ENCODE peak calls at places on chromosomes 13 and 19, in seven cellular contexts. J is fibroblast of lung, R is AG10803, X is tibial artery, K is epithelial cell of esophagus, D is ascending aorta, Z is iPS DF 6.9. N is an unnamed sample.

GRCh38 chr19:38993271-38993670 is 17.7 kb upstream of the FBXO17 start:
- DNase-seq in R (peak; percentile 55), J (peak; percentile 82), K (peak; percentile 97), X (no peak), D (no peak), Z (no peak), N (no peak)

GRCh38 chr13:50107205-50107604 is 92.0 kb downstream of the KCNRG start:
- DNase-seq in D (no peak), Z (no peak), R (peak; percentile 21), J (peak; percentile 45), X (no peak), K (no peak), N (no peak)

GRCh38 chr19:40216777-40217026 is 1.5 kb downstream of the TTC9B start:
- DNase-seq in D (no peak), R (no peak), Z (no peak), J (no peak), K (peak; percentile 19), X (no peak), N (no peak)

GRCh38 chr13:53189162-53189561 is 160.5 kb downstream of the OLFM4 start:
- DNase-seq in D (no peak), Z (no peak), R (no peak), X (no peak), K (no peak), J (no peak), N (no peak)

GRCh38 chr19:33947565-33947964 is 150.9 kb downstream of the KCTD15 start:
- DNase-seq in K (peak; percentile 2), X (no peak), R (no peak), J (no peak), D (no peak), Z (no peak), N (no peak)

GRCh38 chr13:43305416-43305815 is 282.0 kb downstream of the DNAJC15 start:
- DNase-seq in J (peak; percentile 56), D (no peak), X (no peak), R (no peak), Z (no peak), K (peak; percentile 64), N (no peak)

GRCh38 chr19:50485284-50485955 is 8.8 kb upstream of the GARIN5A start:
- DNase-seq in D (no peak), J (no peak), Z (no peak), R (no peak), X (no peak), K (no peak), N (no peak)

GRCh38 chr19:47280183-47280797 is 5.6 kb downstream of the INAFM1 start:
- DNase-seq in D (no peak), R (peak; percentile 12), Z (no peak), K (peak; percentile 44), J (no peak), X (no peak), N (no peak)

GRCh38 chr13:29713841-29714240 is 118.4 kb upstream of the SLC7A1 start:
- DNase-seq in Z (no peak), X (no peak), J (no peak), R (no peak), D (no peak), K (peak; percentile 20), N (no peak)

GRCh38 chr13:29129616-29130015 is 309.5 kb downstream of the MTUS2 start:
- DNase-seq in X (no peak), D (no peak), K (no peak), J (no peak), R (no peak), Z (no peak), N (no peak)

GRCh38 chr13:105165449-105166125 is 1369.9 kb downstream of the EFNB2 start:
- DNase-seq in R (no peak), Z (no peak), J (no peak), X (no peak), K (no peak), D (no peak), N (no peak)

GRCh38 chr13:46595918-46596315 is 42.9 kb downstream of the LRCH1 start:
- DNase-seq in X (no peak), R (no peak), D (no peak), K (no peak), Z (no peak), J (no peak), N (no peak)

GRCh38 chr19:18955042-18955441 is 14.0 kb upstream of the HOMER3 start:
- DNase-seq in Z (no peak), X (no peak), D (no peak), R (no peak), J (no peak), K (no peak), N (no peak)

GRCh38 chr13:50152224-50152623 is 137.0 kb downstream of the KCNRG start:
- DNase-seq in X (no peak), K (no peak), J (peak; percentile 29), Z (no peak), D (no peak), R (no peak), N (no peak)

GRCh38 chr19:38155453-38155852 is 68.6 kb downstream of the DPF1 start:
- DNase-seq in J (peak; percentile 20), R (no peak), D (no peak), K (peak; percentile 56), X (no peak), Z (no peak), N (no peak)

GRCh38 chr19:45442927-45443461 is 19.3 kb upstream of the ERCC1 start:
- DNase-seq in D (peak; percentile 63), J (peak; percentile 36), K (peak; percentile 40), Z (no peak), R (peak; percentile 37), X (peak; percentile 79), N (no peak)

GRCh38 chr13:77779461-77780272 is 82.2 kb downstream of the SLAIN1 start:
- DNase-seq in J (peak; percentile 60), K (peak; percentile 77), Z (peak; percentile 39), X (peak; percentile 28), D (no peak), R (peak; percentile 75), N (no peak)

GRCh38 chr13:22789027-22789593 is 391.7 kb upstream of the SGCG start:
- DNase-seq in R (no peak), K (peak; percentile 50), Z (no peak), D (no peak), J (no peak), X (no peak), N (no peak)

GRCh38 chr13:103883698-103884097 is 817.5 kb upstream of the SLC10A2 start:
- DNase-seq in X (no peak), K (peak; percentile 51), J (peak; percentile 23), Z (no peak), D (no peak), R (no peak), N (no peak)

GRCh38 chr13:109204252-109204651 is 574.8 kb downstream of the MYO16 start:
- DNase-seq in K (no peak), J (no peak), R (peak; percentile 42), X (no peak), D (no peak), Z (no peak), N (no peak)

GRCh38 chr13:50344717-50345116 is 329.5 kb downstream of the KCNRG start:
- DNase-seq in D (no peak), J (no peak), R (no peak), Z (no peak), X (no peak), K (peak; percentile 22), N (no peak)

GRCh38 chr13:26965058-26965380 is 204.4 kb upstream of the GPR12 start:
- DNase-seq in D (no peak), K (no peak), J (no peak), X (no peak), Z (no peak), R (no peak), N (no peak)

GRCh38 chr19:2616741-2617392 is 85.6 kb downstream of the GNG7 start:
- DNase-seq in R (no peak), Z (no peak), J (no peak), X (peak; percentile 70), K (no peak), D (no peak), N (no peak)
- H3K4me3 ChIP-seq in R (no peak overlapping the region), Z (no peak overlapping the region), J (no peak overlapping the region), X (no peak overlapping the region), K (no peak overlapping the region), D (no peak overlapping the region), N (no peak overlapping the region)

DNA sequence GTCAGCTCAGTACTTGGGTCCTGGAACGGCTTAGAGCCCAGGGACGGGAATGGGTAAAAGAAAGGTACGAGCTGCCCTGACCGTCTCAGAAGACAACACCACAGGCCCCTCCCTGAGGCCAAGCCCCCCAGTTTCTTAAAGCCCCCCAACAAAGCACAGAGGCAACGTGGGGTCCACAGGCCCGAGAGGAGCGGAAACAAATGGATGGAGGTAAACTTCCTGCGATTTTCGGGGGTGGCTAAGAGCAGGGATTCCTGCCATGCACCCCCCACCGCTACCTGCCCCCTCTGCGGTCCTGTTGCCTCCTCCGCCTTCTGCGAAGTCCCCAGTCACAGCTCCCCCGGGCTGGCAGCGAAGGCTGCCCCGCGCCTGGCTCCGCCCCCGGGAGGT is 48.2 kb downstream of the PTPRS start:
- DNase-seq in K (no peak), Z (no peak), J (no peak), X (peak; percentile 52), R (peak; percentile 25), D (no peak), N (no peak)
- H3K4me3 ChIP-seq in K (peak overlapping the region; percentile 48), Z (peak overlapping the region; percentile 53), J (peak overlapping the region; percentile 79), X (peak overlapping the region; percentile 81), R (peak overlapping the region; percentile 85), D (peak overlapping the region; percentile 92), N (peak overlapping the region; percentile 74)

DNA sequence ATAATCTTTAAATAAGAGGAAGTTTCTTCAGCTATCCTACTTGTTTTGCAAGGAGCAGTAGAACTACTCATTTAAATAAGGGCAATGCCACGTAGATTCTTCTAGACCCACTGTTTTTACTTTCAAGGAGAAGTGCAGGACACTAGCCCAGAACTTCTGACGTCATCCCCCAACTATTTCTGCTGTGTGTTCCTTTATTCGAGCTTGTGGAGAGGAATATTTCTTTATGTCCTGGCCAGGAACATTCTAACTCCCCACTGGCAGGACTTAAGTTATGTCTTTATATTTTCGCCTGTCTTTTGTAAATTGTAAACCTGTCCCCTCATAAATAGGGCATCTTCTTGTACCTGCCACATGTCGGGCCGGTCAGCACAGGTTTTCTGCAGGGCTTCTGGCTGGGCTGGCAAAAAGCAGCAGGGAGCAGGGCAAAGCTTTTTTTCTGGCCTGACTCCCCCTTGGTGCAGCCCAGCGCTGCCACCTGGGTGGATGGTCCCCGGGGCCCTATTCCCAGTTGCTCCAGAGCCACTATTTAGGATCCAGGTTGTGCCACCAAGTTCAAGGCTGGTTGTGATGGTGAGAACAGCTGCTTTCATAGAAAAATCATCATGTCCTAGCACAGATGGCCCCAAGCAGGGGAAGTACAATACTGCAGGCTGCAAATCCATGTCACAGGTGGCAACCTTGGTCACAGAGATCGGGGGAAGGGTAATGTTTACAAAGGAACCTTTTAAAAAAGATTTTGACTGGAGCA is 1.8 kb downstream of the MBNL2 start:
- DNase-seq in J (peak; percentile 95), X (peak; percentile 72), Z (no peak), R (peak; percentile 95), K (peak; percentile 82), D (no peak), N (peak; percentile 44)
- H3K4me3 ChIP-seq in J (peak overlapping the region; percentile 98), X (peak overlapping the region; percentile 65), Z (no peak overlapping the region), R (peak overlapping the region; percentile 82), K (peak overlapping the region; percentile 81), D (peak overlapping the region; percentile 78), N (peak overlapping the region; percentile 86)

GRCh38 chr13:20902438-20903163 is at the start of gene XPO4:
- DNase-seq in Z (no peak), D (peak; percentile 16), K (peak; percentile 79), J (peak; percentile 75), X (peak; percentile 78), R (peak; percentile 67), N (peak; percentile 88)

GRCh38 chr13:20904908-20905307 is 2.4 kb upstream of the XPO4 start:
- DNase-seq in R (no peak), K (no peak), X (no peak), Z (no peak), J (no peak), D (no peak), N (no peak)

GRCh38 chr13:20903164-20903475 is 574 bp upstream of the XPO4 start:
- DNase-seq in K (no peak), X (no peak), D (no peak), J (no peak), R (no peak), Z (no peak), N (no peak)

GRCh38 chr13:20901668-20902437 is 693 bp downstream of the XPO4 start:
- DNase-seq in Z (no peak), D (no peak), K (peak; percentile 50), X (no peak), J (peak; percentile 30), R (peak; percentile 18), N (no peak)
- H3K4me3 ChIP-seq in Z (peak overlapping the region; percentile 89), D (peak overlapping the region; percentile 88), K (peak overlapping the region; percentile 95), X (peak overlapping the region; percentile 96), J (peak overlapping the region; percentile 94), R (peak overlapping the region; percentile 93), N (peak overlapping the region; percentile 78)